ENCODE peak calls at places on chromosomes 11 and 22, in four cellular contexts. N is fibroblast of the aortic adventitia, X is adipocyte, F is fibroblast of villous mesenchyme. R is an unnamed sample.

GRCh38 chr22:43343262-43343988 is at the start of gene SCUBE1:
- DNase-seq in N (no peak), X (peak), F (peak), R (peak)

GRCh38 chr11:77669848-77670511 is 32.4 kb upstream of the CLNS1A start:
- DNase-seq in N (peak), X (peak), F (peak), R (peak)

GRCh38 chr11:100682247-100682969 is 4.7 kb upstream of the ARHGAP42 start:
- DNase-seq in N (peak), X (peak), F (peak), R (peak)

GRCh38 chr11:3107608-3108182 is 50.5 kb upstream of the CARS1 start:
- DNase-seq in N (no peak), X (no peak), F (no peak), R (no peak)

GRCh38 chr22:48579035-48579914 is 1248.4 kb downstream of the BRD1 start:
- DNase-seq in N (no peak), X (no peak), F (no peak), R (no peak)

GRCh38 chr11:113404859-113405430 is 17.4 kb downstream of the ANKK1 start:
- DNase-seq in N (no peak), X (no peak), F (no peak), R (no peak)

GRCh38 chr22:48577014-48577690 is 1250.5 kb downstream of the BRD1 start:
- DNase-seq in N (no peak), X (no peak), F (no peak), R (no peak)

GRCh38 chr11:14583252-14584105 is 60.1 kb upstream of the PDE3B start:
- DNase-seq in N (no peak), X (peak), F (no peak), R (peak)

GRCh38 chr11:69344570-69345145 is 50.7 kb downstream of the MYEOV start:
- DNase-seq in N (no peak), X (no peak), F (no peak), R (no peak)

GRCh38 chr11:47646019-47646418 is 3.7 kb upstream of the MTCH2 start:
- DNase-seq in N (no peak), X (no peak), F (no peak), R (no peak)

GRCh38 chr22:50701076-50701419 is 28.4 kb downstream of the SHANK3 start:
- DNase-seq in N (no peak), X (no peak), F (no peak), R (no peak)

GRCh38 chr22:26918236-26918635 is 260.8 kb downstream of the MIAT start:
- DNase-seq in N (no peak), X (no peak), F (no peak), R (no peak)

GRCh38 chr11:124897681-124898680 is at the start of gene ROBO4:
- DNase-seq in N (peak), X (peak), F (peak), R (peak)

GRCh38 chr11:111183706-111184105 is 61.8 kb upstream of the POU2AF2 start:
- DNase-seq in N (peak), X (peak), F (no peak), R (peak)

GRCh38 chr11:6927030-6927617 is 898 bp downstream of the ZNF215 start:
- DNase-seq in N (peak), X (no peak), F (no peak), R (no peak)

GRCh38 chr11:125343732-125344131 is 152.3 kb downstream of the FEZ1 start:
- DNase-seq in N (no peak), X (no peak), F (peak), R (peak)

GRCh38 chr11:957201-957920 is 31.7 kb downstream of the AP2A2 start:
- DNase-seq in N (no peak), X (no peak), F (no peak), R (no peak)

GRCh38 chr11:46999217-46999616 is 62.7 kb downstream of the CSTPP1 start:
- DNase-seq in N (no peak), X (no peak), F (no peak), R (no peak)

GRCh38 chr11:34302046-34302921 is 55.5 kb downstream of the ABTB2 start:
- DNase-seq in N (peak), X (peak), F (peak), R (peak)

GRCh38 chr11:27716216-27716615 is 16.0 kb upstream of the BDNF start:
- DNase-seq in N (no peak), X (no peak), F (peak), R (no peak)

GRCh38 chr11:102727890-102728289 is 3.1 kb upstream of the MMP8 start:
- DNase-seq in N (peak), X (peak), F (peak), R (peak)

GRCh38 chr11:86798988-86799387 is 1.4 kb upstream of the PRSS23 start:
- DNase-seq in N (peak), X (peak), F (peak), R (peak)

GRCh38 chr11:119520400-119520799 is 97.4 kb upstream of the THY1 start:
- DNase-seq in N (no peak), X (no peak), F (no peak), R (no peak)

GRCh38 chr22:26550498-26551033 is 38.3 kb upstream of the TFIP11 start:
- DNase-seq in N (peak), X (peak), F (peak), R (peak)

GRCh38 chr11:1438261-1438966 is 48.2 kb downstream of the MOB2 start:
- DNase-seq in N (no peak), X (no peak), F (no peak), R (no peak)

GRCh38 chr11:46977940-46978595 is 41.5 kb downstream of the CSTPP1 start:
- DNase-seq in N (no peak), X (peak), F (peak), R (peak)

GRCh38 chr22:36644333-36644757 is 59.2 kb downstream of the CACNG2 start:
- DNase-seq in N (peak), X (peak), F (peak), R (peak)

GRCh38 chr22:48721394-48721666 is 1106.3 kb downstream of the BRD1 start:
- DNase-seq in N (no peak), X (no peak), F (no peak), R (no peak)

GRCh38 chr22:40748388-40748970 is 69.2 kb downstream of the MCHR1 start:
- DNase-seq in N (no peak), X (no peak), F (no peak), R (no peak)

DNA sequence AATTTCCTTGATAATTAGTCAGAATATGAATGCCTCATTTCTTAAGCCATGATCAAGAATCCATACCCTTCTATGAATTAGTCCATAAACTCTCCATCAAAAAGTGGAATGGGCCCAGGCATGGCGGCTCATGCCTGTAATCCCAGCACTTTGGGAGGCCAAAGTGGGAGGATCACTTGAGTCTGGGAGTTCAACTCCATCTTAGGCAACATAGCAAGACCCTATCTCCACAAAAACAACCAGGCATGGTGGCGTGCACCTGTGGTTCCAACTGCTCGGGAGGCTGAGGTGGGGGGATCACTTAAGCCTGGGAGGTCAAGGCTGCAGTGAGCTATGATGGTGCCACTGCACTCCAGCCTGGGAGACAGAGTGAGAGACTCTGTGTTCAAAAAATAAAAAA is 52.1 kb upstream of the SHANK2 start:
- DNase-seq in N (no peak), X (no peak), F (no peak), R (no peak)
- H3K4me3 ChIP-seq in N (no peak), X (no peak), F (no peak), R (no peak)

GRCh38 chr11:19598876-19599275 is 113.8 kb upstream of the NAV2 start:
- DNase-seq in N (no peak), X (no peak), F (no peak), R (no peak)
- H3K4me3 ChIP-seq in N (no peak), X (no peak), F (no peak), R (no peak)

DNA sequence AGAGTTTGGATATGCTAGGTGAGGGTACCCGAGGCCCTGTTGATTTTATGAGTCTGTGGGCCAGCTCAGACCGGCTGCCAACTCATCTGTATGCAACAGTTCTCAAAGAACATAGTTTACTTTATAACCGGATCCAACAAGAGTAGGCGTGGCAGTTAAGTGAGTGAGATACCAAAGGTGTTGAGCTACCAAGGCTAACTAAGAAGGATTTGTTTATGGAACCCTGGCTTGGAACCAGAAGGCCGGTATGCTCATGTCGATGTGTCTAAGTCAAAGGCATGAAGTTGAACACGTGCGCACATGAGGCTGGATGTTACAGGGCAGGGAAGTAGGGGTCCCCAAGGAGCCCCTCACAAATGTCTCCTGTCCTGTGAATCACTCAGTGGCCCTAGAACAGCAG is at the start of gene KCNJ1:
- DNase-seq in N (no peak), X (no peak), F (no peak), R (no peak)
- H3K4me3 ChIP-seq in N (no peak), X (no peak), F (no peak), R (no peak)

GRCh38 chr11:61666684-61667297 is 13.4 kb upstream of the DAGLA start:
- DNase-seq in N (no peak), X (no peak), F (no peak), R (no peak)
- H3K4me3 ChIP-seq in N (no peak), X (no peak), F (no peak), R (no peak)

R was measured in choroid plexus epithelial cell.